ENCODE peak calls at places on chromosome 2, in four cellular contexts. O is adrenal gland, V is Peyer's patch, B is PC-9. A is an unnamed sample.

GRCh38 chr2:55914786-55915185 is 8.8 kb downstream of the EFEMP1 start:
- DNase-seq in O (no peak), V (no peak), B (no peak), A (no peak)

GRCh38 chr2:182148344-182148743 is 162.7 kb downstream of the PPP1R1C start:
- DNase-seq in O (no peak), V (no peak), B (no peak), A (no peak)

GRCh38 chr2:47429795-47430194 is 26.8 kb downstream of the MSH2 start:
- DNase-seq in O (peak; percentile 25), V (no peak), B (no peak), A (no peak)

GRCh38 chr2:120511546-120512320 is 165.8 kb downstream of the INHBB start:
- DNase-seq in O (no peak), V (no peak), B (no peak), A (no peak)

GRCh38 chr2:110852541-110853263 is 120.3 kb downstream of the ACOXL start:
- DNase-seq in O (no peak), V (no peak), B (no peak), A (peak; percentile 40)

GRCh38 chr2:9462872-9463697 is 11.3 kb upstream of the IAH1 start:
- DNase-seq in O (no peak), V (no peak), B (no peak), A (no peak)

GRCh38 chr2:64859208-64860161 is 129.7 kb upstream of the SLC1A4 start:
- DNase-seq in O (peak; percentile 96), V (peak; percentile 55), B (peak; percentile 94), A (peak; percentile 96)

GRCh38 chr2:8445580-8445979 is 236.3 kb upstream of the ID2 start:
- DNase-seq in O (no peak), V (no peak), B (no peak), A (no peak)

GRCh38 chr2:111697560-111697959 is 186.4 kb downstream of the ANAPC1 start:
- DNase-seq in O (no peak), V (no peak), B (no peak), A (no peak)

GRCh38 chr2:217338306-217338916 is 478.5 kb upstream of the TNP1 start:
- DNase-seq in O (no peak), V (no peak), B (no peak), A (no peak)

GRCh38 chr2:48529676-48530032 is 300 bp upstream of the STON1 start:
- DNase-seq in O (no peak), V (no peak), B (no peak), A (no peak)

GRCh38 chr2:114929225-114929624 is 486.8 kb downstream of the DPP10 start:
- DNase-seq in O (no peak), V (no peak), B (no peak), A (no peak)

GRCh38 chr2:215105607-215106354 is 32.6 kb downstream of the ABCA12 start:
- DNase-seq in O (no peak), V (no peak), B (peak; percentile 8), A (no peak)

GRCh38 chr2:215826838-215827441 is 186.4 kb downstream of the MREG start:
- DNase-seq in O (no peak), V (no peak), B (no peak), A (no peak)

GRCh38 chr2:67930156-67930555 is 132.6 kb downstream of the C1D start:
- DNase-seq in O (no peak), V (no peak), B (no peak), A (no peak)

GRCh38 chr2:60585276-60585675 is 31.8 kb upstream of the BCL11A start:
- DNase-seq in O (no peak), V (no peak), B (no peak), A (no peak)

GRCh38 chr2:119645173-119645846 is 33.7 kb upstream of the TMEM177 start:
- DNase-seq in O (no peak), V (no peak), B (peak; percentile 20), A (no peak)

GRCh38 chr2:108260773-108261172 is 21.0 kb downstream of the SULT1C3 start:
- DNase-seq in O (no peak), V (no peak), B (no peak), A (no peak)

GRCh38 chr2:5742126-5742525 is 49.9 kb downstream of the SOX11 start:
- DNase-seq in O (no peak), V (no peak), B (no peak), A (no peak)

GRCh38 chr2:23495661-23496114 is 110.7 kb downstream of the KLHL29 start:
- DNase-seq in O (no peak), V (no peak), B (no peak), A (no peak)

GRCh38 chr2:176514805-176515500 is 245.7 kb downstream of the MTX2 start:
- DNase-seq in O (no peak), V (no peak), B (no peak), A (no peak)

GRCh38 chr2:233012301-233012971 is 620 bp downstream of the NGEF start:
- DNase-seq in O (no peak), V (no peak), B (no peak), A (peak; percentile 60)

GRCh38 chr2:174004900-174005605 is 39.9 kb upstream of the SP3 start:
- DNase-seq in O (no peak), V (no peak), B (peak; percentile 44), A (no peak)

GRCh38 chr2:138707424-138708074 is 72.6 kb downstream of the NXPH2 start:
- DNase-seq in O (no peak), V (no peak), B (no peak), A (no peak)

GRCh38 chr2:215799194-215799593 is 214.2 kb downstream of the MREG start:
- DNase-seq in O (no peak), V (no peak), B (no peak), A (no peak)

GRCh38 chr2:112799291-112799975 is 15.1 kb upstream of the IL1A start:
- DNase-seq in O (no peak), V (no peak), B (no peak), A (no peak)

GRCh38 chr2:215003001-215003400 is 135.4 kb downstream of the ABCA12 start:
- DNase-seq in O (no peak), V (no peak), B (no peak), A (no peak)

GRCh38 chr2:160278889-160279196 is 78.8 kb upstream of the ITGB6 start:
- DNase-seq in O (no peak), V (no peak), B (no peak), A (no peak)

GRCh38 chr2:45882707-45883106 is 231.2 kb downstream of the PRKCE start:
- DNase-seq in O (no peak), V (no peak), B (no peak), A (no peak)

GRCh38 chr2:183542593-183542992 is 418.4 kb downstream of the NUP35 start:
- DNase-seq in O (no peak), V (no peak), B (no peak), A (no peak)
- H3K27ac ChIP-seq in O (no peak overlapping the region), V (no peak overlapping the region), B (no peak overlapping the region), A (no peak overlapping the region)

DNA sequence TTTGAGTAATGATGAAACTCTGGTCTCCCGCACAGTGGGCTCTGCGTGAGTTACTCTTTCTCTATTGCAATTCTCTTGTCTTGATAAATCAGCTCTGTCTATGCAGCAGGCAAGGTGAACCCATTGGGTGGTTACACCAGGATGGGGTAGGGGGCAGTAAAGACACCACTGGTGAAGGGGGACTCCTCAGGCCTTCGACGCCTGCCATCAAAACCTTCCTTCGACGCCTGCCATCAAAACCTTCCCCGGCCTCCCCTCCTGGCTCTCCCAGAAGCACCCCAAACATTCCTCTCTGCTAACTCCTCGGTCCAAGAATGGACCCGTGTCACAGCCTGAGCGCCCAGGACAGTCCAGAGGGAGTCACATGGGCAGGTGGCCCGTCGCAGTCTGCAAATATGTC is 4.8 kb upstream of the STARD7 start:
- DNase-seq in O (no peak), V (no peak), B (no peak), A (no peak)
- H3K4me1 ChIP-seq in O (peaks cover 8% of the 10 kb centered on the region), V (peaks cover 11% of the 10 kb centered on the region), B (peaks cover 9% of the 10 kb centered on the region), A (peaks cover 14% of the 10 kb centered on the region)

GRCh38 chr2:675982-676646 is 1.1 kb downstream of the TMEM18 start:
- DNase-seq in O (peak; percentile 79), V (no peak), B (peak; percentile 49), A (peak; percentile 85)
- TF ChIP-seq CTCF in O (peak; percentile 41), V (no peak), B (peak; percentile 56), A (peak; percentile 56)

DNA sequence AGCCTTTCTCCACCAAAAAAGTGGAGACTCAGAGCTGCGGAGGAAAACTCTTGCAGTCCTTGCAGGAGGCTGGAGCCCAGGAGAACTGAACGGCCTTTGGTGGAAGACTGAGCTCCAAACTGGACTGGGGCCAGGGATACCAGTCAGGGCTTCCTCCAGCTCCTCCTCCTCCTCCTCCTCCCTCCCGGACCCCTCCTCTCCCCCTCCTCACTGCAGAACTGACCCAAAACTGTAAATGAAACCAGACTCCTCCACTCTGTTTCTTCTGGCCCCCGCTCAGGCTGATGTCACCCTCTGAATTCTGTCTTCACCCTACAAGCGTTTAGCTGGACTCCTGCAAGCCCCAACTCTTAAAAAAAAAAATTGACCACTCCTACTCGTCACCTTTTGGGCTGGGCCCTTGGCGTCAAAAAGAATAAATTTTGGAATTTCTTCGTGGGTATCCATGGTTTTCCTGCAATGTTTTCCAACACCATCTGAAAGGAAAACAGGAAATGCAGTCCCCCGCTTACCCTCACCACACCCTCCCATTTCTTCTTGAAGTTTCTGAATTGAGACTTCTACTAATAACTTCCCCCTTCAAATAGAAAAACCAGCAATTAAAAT is at the start of gene COL6A3:
- DNase-seq in O (no peak), V (no peak), B (no peak), A (peak; percentile 85)
- H3K27ac ChIP-seq in O (no peak within 1 kb of the TSS), V (peak within 1 kb of the TSS; percentile 63), B (no peak within 1 kb of the TSS), A (peak within 1 kb of the TSS; percentile 80)

DNA sequence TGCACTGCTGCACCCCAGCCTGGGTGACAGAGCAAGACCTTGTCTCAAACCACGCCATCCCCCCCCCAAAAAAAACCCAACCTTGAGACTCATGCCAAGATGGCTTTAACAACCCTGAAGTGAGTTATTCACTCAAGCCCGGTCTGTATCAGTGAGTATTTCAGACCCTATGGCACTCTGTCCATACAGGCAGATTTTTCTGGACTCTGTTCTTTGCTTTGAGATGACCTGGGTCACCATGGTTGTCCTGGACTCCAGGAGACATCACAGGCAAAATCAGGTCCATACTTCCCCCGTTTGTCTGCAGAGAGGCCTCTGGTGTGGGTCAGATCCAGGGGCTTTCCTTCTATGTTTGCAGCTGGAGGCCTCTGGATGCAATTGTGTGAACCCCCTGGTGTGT is 91.7 kb downstream of the TGOLN2 start:
- DNase-seq in O (no peak), V (no peak), B (no peak), A (no peak)
- H3K4me1 ChIP-seq in O (no peaks in the 10 kb centered on the region), V (no peaks in the 10 kb centered on the region), B (no peaks in the 10 kb centered on the region), A (no peaks in the 10 kb centered on the region)

GRCh38 chr2:239689985-239690384 is 289.2 kb upstream of the HDAC4 start:
- DNase-seq in O (peak; percentile 3), V (peak; percentile 13), B (no peak), A (no peak)

GRCh38 chr2:239689410-239689809 is 288.6 kb upstream of the HDAC4 start:
- DNase-seq in O (no peak), V (peak; percentile 8), B (no peak), A (no peak)

GRCh38 chr2:239687441-239687840 is 286.6 kb upstream of the HDAC4 start:
- DNase-seq in O (peak; percentile 2), V (peak; percentile 12), B (no peak), A (peak; percentile 50)

GRCh38 chr2:239688840-239689239 is 288.0 kb upstream of the HDAC4 start:
- DNase-seq in O (peak; percentile 3), V (peak; percentile 6), B (no peak), A (no peak)

DNA sequence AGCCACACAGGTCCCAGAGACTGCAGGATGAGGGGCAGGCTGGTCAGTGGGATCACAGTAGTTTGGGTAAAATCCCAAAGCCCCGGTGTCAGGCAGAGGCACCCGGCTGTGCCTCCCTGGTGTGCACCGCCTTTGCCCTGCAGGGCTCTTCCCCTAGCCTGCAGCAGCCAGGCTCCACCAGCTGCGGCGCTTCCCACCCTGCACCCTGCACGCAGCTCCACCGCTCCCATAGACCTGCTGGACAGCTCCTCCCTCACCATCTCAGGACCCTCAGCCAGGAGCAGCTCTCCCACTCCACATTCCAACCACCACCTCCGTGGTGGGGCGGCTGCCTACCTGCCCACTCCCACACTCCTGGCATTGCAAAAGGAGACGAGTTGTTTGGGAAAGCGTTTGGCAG is 287.3 kb upstream of the HDAC4 start:
- DNase-seq in O (peak; percentile 2), V (peak; percentile 8), B (no peak), A (no peak)
- TF ChIP-seq CTCF in O (no peak), V (no peak), B (peak; percentile 56), A (no peak)